ENCODE peak calls at places on chromosomes 13 and 19, in seven cellular contexts. R is heart left ventricle; B is tibial artery; Z is psoas muscle; J is ovary; O is naive thymus-derived CD4-positive, alpha-beta T cell; N is CD8-positive, alpha-beta memory T cell. C is an unnamed sample.

GRCh38 chr19:6470173-6470572 is 6.1 kb downstream of the CRB3 start:
- DNase-seq in R (no peak), Z (no peak), J (no peak), O (no peak), N (no peak), B (no peak), C (no peak)

GRCh38 chr19:36032251-36033104 is at the start of gene CLIP3:
- DNase-seq in O (peak; percentile 20), Z (peak; percentile 80), R (peak; percentile 87), N (peak; percentile 37), B (peak; percentile 86), J (peak; percentile 85), C (no peak)

GRCh38 chr19:3073931-3074595 is 11.8 kb upstream of the TLE5 start:
- DNase-seq in J (peak; percentile 71), Z (no peak), N (no peak), O (no peak), B (peak; percentile 61), R (no peak), C (no peak)

GRCh38 chr13:93118081-93118615 is 108.5 kb upstream of the GPC6 start:
- DNase-seq in O (no peak), R (no peak), Z (no peak), B (no peak), N (no peak), J (no peak), C (no peak)

GRCh38 chr19:36915992-36916830 is at the start of the genes ZNF568 and ZNF829:
- DNase-seq in B (peak; percentile 94), O (peak; percentile 95), N (peak; percentile 95), Z (peak; percentile 95), R (peak; percentile 95), J (peak; percentile 83), C (peak; percentile 88)

GRCh38 chr13:76600086-76600485 is 286.1 kb downstream of the KCTD12 start:
- DNase-seq in O (no peak), R (no peak), N (no peak), B (no peak), Z (no peak), J (no peak), C (no peak)

GRCh38 chr19:5953680-5954213 is 24.2 kb downstream of the RANBP3 start:
- DNase-seq in O (peak; percentile 22), Z (no peak), R (no peak), J (no peak), N (peak; percentile 36), B (no peak), C (no peak)

GRCh38 chr19:51946602-51947001 is 19.3 kb downstream of the ZNF613 start:
- DNase-seq in N (no peak), Z (no peak), B (no peak), J (no peak), R (no peak), O (no peak), C (no peak)

GRCh38 chr19:33175886-33176669 is 18.1 kb upstream of the LRP3 start:
- DNase-seq in Z (peak; percentile 60), B (no peak), R (no peak), N (no peak), O (no peak), J (peak; percentile 29), C (no peak)

GRCh38 chr13:68160466-68160865 is 930.3 kb upstream of the PCDH9 start:
- DNase-seq in R (no peak), O (no peak), Z (no peak), N (no peak), B (no peak), J (no peak), C (no peak)

GRCh38 chr19:57934820-57935665 is at the start of gene ZNF418:
- DNase-seq in B (no peak), J (peak; percentile 60), O (peak; percentile 46), N (peak; percentile 35), R (no peak), Z (peak; percentile 65), C (peak; percentile 10)
- H3K9me3 ChIP-seq in B (peaks cover 82% of the 10 kb centered on the region), J (peaks cover 33% of the 10 kb centered on the region), O (no peaks in the 10 kb centered on the region), N (peaks cover 36% of the 10 kb centered on the region), R (no peaks in the 10 kb centered on the region), Z (peaks cover 78% of the 10 kb centered on the region), C (peaks cover 19% of the 10 kb centered on the region)

GRCh38 chr13:103229674-103230073 is 163.5 kb upstream of the SLC10A2 start:
- DNase-seq in N (no peak), Z (no peak), O (no peak), R (no peak), J (no peak), B (no peak), C (no peak)
- H3K9me3 ChIP-seq in N (no peaks in the 10 kb centered on the region), Z (no peaks in the 10 kb centered on the region), O (no peaks in the 10 kb centered on the region), R (no peaks in the 10 kb centered on the region), J (no peaks in the 10 kb centered on the region), B (peaks cover 4% of the 10 kb centered on the region), C (peaks cover 2% of the 10 kb centered on the region)

DNA sequence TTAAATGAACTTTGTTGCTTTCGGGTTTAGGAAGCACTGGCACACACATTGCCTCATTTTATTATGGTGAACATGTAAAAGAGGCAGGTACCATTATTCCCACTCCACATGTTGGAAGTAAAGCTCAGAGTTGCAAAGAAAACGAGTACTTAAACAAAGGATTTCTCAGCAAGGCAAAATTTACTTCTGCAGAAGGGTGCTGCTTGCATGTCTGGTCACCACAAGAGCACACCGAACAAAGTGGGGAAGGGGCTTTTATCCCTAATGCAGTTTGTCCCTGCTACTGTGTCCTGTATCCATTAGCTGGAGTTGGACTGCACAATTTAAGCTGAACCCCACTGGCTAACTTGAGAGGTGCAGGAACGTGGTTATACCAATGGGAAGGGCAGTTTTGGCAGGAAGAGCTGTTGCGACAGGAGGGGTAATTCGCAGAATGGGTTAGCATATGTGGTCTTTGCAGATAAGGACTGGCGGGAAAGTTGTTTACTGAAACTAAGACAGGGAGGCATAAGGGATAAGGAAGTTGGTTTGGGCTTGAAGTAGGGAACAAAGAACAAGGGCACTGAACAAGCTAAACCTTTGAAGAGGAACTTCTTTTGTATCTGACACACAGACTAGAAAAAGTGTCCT is 545.5 kb downstream of the UQCRFS1 start:
- DNase-seq in Z (no peak), O (no peak), R (no peak), N (no peak), J (no peak), B (no peak), C (no peak)
- H3K9me3 ChIP-seq in Z (peaks cover 6% of the 10 kb centered on the region), O (no peaks in the 10 kb centered on the region), R (no peaks in the 10 kb centered on the region), N (no peaks in the 10 kb centered on the region), J (no peaks in the 10 kb centered on the region), B (peaks cover 13% of the 10 kb centered on the region), C (no peaks in the 10 kb centered on the region)

GRCh38 chr13:113963376-113963775 is 10.5 kb downstream of the C13orf46 start:
- DNase-seq in R (peak; percentile 50), O (no peak), N (no peak), B (no peak), Z (peak; percentile 34), J (no peak), C (peak; percentile 1)
- H3K9me3 ChIP-seq in R (no peaks in the 10 kb centered on the region), O (no peaks in the 10 kb centered on the region), N (no peaks in the 10 kb centered on the region), B (no peaks in the 10 kb centered on the region), Z (no peaks in the 10 kb centered on the region), J (no peaks in the 10 kb centered on the region), C (no peaks in the 10 kb centered on the region)